ENCODE peak calls at places on chromosomes 12 and 14, in nine cellular contexts. U is thyroid gland, Y is GM23338, L is brain microvascular endothelial cell, T is PC-9, I is AG04450, V is upper lobe of right lung, H is cardiac muscle cell, R is tibial artery. J is an unnamed sample.

GRCh38 chr12:115377230-115377629 is 693.3 kb upstream of the TBX3 start:
- DNase-seq in V (no peak), R (no peak), L (no peak), Y (no peak), I (no peak), T (no peak), U (no peak), H (no peak), J (no peak)

GRCh38 chr12:9615420-9616135 is 7.9 kb upstream of the KLRB1 start:
- DNase-seq in H (no peak), I (no peak), T (no peak), V (no peak), L (no peak), Y (no peak), U (no peak), R (no peak), J (no peak)

GRCh38 chr14:102878970-102879460 is 43.4 kb upstream of the AMN start:
- DNase-seq in T (peak), V (no peak), I (no peak), L (no peak), R (no peak), Y (no peak), H (no peak), U (peak), J (no peak)

GRCh38 chr12:26204612-26205289 is 9.4 kb downstream of the SSPN start:
- DNase-seq in U (peak), V (no peak), T (no peak), R (peak), H (peak), L (no peak), I (no peak), Y (no peak), J (no peak)

GRCh38 chr12:47824198-47824597 is 4.5 kb upstream of the HDAC7 start:
- DNase-seq in Y (no peak), V (no peak), T (no peak), U (no peak), R (no peak), H (no peak), L (no peak), I (no peak), J (no peak)

GRCh38 chr14:53022593-53022992 is 71.7 kb upstream of the FERMT2 start:
- DNase-seq in U (no peak), T (no peak), L (no peak), Y (no peak), V (no peak), I (no peak), R (no peak), H (no peak), J (peak)

GRCh38 chr12:96986883-96987523 is 79.9 kb downstream of the NEDD1 start:
- DNase-seq in H (peak), U (peak), V (no peak), L (no peak), T (no peak), I (no peak), Y (peak), R (no peak), J (peak)

GRCh38 chr14:38646391-38646790 is 390.5 kb upstream of the CLEC14A start:
- DNase-seq in I (no peak), L (no peak), T (no peak), R (no peak), U (peak), H (no peak), Y (no peak), V (no peak), J (no peak)

DNA sequence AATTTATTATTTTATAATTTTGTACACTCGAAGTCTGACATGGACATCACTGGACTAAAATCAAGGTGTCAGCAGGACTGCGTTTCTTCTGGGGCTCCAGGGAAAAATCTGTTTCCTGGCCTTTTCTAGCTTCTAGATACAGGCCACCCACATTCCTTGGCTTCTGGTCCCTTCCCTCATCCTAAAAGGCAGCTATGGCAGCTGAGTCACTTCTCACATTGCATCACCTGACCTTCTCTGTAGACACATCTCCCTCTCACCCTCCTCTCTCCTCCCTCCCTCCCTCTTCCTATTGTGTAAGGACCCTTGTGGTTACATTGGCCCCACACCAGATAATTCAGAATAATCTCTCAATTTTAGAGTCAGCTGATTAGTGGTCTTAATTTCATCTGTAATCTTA is 92.4 kb downstream of the RPS6KA5 start:
- DNase-seq in R (no peak), Y (no peak), I (no peak), V (no peak), L (peak), H (peak), U (no peak), T (no peak), J (no peak)
- H3K27ac ChIP-seq in R (no peak), Y (no peak), I (no peak), V (no peak), L (no peak), H (no peak), U (no peak), T (no peak), J (no peak)

GRCh38 chr14:91714805-91715204 is 17.1 kb downstream of the CATSPERB start:
- DNase-seq in V (no peak), L (no peak), T (no peak), I (no peak), Y (peak), U (no peak), R (no peak), H (no peak), J (no peak)
- H3K27ac ChIP-seq in V (no peak), L (no peak), T (no peak), I (no peak), Y (no peak), U (no peak), R (no peak), H (no peak), J (no peak)

DNA sequence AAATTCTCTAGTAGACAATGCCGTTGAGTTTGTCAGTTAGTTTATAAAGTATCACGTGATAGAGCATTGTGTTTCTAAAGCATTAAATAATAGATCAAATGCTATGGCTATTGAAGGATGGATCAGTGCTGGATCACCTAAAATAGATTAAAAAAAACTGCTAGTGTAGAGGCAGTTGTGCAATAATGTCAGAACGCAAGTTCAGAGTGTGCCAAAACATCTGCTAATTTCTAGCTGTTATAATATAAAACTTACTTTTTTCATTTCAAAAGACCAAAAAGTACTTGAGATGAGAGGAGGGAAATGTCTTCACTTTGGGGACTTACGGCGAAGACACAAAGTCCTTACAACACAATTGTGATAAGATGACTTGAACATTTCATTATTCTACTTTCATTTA is 154.5 kb upstream of the PDE3A start:
- DNase-seq in U (no peak), R (no peak), T (no peak), I (no peak), L (no peak), V (no peak), H (peak), Y (no peak), J (no peak)
- H3K27ac ChIP-seq in U (peak), R (peak), T (no peak), I (no peak), L (peak), V (no peak), H (no peak), Y (no peak), J (no peak)

GRCh38 chr14:94598816-94599655 is 13.2 kb upstream of the SERPINA3 start:
- DNase-seq in T (peak), H (peak), I (peak), L (peak), R (peak), U (peak), Y (peak), V (no peak), J (peak)

GRCh38 chr14:94599656-94600004 is 12.6 kb upstream of the SERPINA3 start:
- DNase-seq in T (no peak), V (no peak), R (no peak), U (no peak), I (no peak), L (peak), H (peak), Y (no peak), J (no peak)

GRCh38 chr14:94602722-94603121 is 9.5 kb upstream of the SERPINA3 start:
- DNase-seq in Y (no peak), H (no peak), T (no peak), U (no peak), I (no peak), L (no peak), R (peak), V (no peak), J (no peak)

GRCh38 chr14:94600148-94600545 is 12.0 kb upstream of the SERPINA3 start:
- DNase-seq in V (no peak), I (no peak), Y (no peak), T (no peak), U (no peak), L (no peak), H (no peak), R (no peak), J (no peak)

DNA sequence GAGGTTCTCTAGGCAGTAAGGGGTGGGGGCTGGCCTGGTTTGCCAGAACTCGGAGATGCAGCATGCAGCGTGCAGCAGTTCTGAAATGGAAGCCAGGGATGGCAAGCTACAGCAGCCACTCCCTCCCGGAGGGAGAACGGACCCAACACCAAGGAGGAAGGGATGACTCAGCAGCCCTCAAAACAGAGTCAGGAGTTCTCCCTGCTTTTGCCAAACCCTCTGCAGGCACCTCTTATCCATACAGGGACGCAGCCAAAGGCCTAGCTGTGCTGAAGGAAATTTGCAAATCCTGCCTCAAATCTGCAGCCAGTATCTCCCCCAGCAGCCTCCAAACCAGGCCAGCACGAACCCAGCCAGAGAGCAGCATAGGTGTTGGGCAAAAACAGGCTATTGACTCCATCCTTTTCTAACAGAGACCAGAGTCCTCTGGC is 10.2 kb upstream of the SERPINA3 start:
- DNase-seq in V (no peak), R (peak), Y (no peak), H (peak), L (peak), T (no peak), U (peak), I (peak), J (peak)
- H3K27ac ChIP-seq in V (peak), R (peak), Y (no peak), H (no peak), L (peak), T (no peak), U (peak), I (peak), J (peak)

DNA sequence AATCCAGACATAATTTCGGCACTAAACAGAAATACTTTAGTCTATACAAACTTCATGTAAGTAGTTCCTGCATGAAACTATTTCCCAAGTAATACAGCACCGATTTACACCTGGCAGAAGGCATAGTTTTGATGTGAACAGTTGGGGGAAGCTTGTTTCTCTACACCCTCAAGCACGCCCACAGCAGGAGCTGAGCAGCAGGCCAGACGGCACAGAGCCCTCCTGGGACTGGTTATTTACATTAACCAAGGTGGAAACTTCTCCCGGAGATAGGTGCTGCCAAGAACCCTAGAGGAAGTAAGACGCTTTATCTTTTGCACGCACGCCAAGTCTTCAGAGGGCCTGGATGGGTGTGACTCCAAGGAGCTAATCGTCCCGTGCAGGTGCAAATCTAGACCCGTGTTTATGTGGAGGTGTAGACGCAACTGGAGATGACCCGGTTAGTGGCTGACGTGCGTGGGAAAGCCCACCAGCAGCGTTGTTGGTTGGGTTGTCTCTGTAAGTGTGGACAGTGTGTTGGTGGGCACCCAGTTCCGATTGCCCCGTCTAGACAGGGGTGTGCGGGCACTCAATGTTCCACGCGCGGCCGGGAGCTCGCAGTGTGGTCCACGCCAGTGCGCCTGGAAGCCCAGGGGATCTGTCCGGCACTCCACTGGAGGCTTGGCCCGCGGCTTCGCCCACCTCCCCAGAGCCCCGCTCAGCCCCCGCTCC is 767 bp upstream of the TCP11L2 start:
- DNase-seq in H (peak), V (peak), T (peak), R (peak), Y (peak), U (peak), L (peak), I (no peak), J (peak)
- H3K27ac ChIP-seq in H (peak), V (peak), T (peak), R (peak), Y (peak), U (peak), L (peak), I (no peak), J (peak)